ENCODE peak calls at places on chromosomes 7 and 10, in eight cellular contexts. M, Q, W, L, H, E, J and B are unnamed samples.

GRCh38 chr7:143384148-143384547 is 3.0 kb downstream of the ZYX start:
- DNase-seq in M (peak), Q (peak), W (peak), L (no peak), H (peak), E (peak), J (no peak), B (no peak)

GRCh38 chr7:55534262-55534915 is 37.9 kb downstream of the VOPP1 start:
- DNase-seq in M (no peak), Q (peak), W (peak), L (peak), H (peak), E (peak), J (no peak), B (peak)

GRCh38 chr10:48885376-48885775 is 54.3 kb downstream of the LRRC18 start:
- DNase-seq in M (peak), Q (peak), W (no peak), L (no peak), H (no peak), E (no peak), J (peak), B (no peak)

GRCh38 chr10:97127960-97128850 is 57.6 kb downstream of the SLIT1 start:
- DNase-seq in M (no peak), Q (peak), W (peak), L (peak), H (no peak), E (no peak), J (no peak), B (no peak)

GRCh38 chr10:36759111-36759805 is 366.1 kb upstream of the ANKRD30A start:
- DNase-seq in M (no peak), Q (peak), W (no peak), L (peak), H (peak), E (peak), J (no peak), B (no peak)

GRCh38 chr10:75179657-75180177 is 30.9 kb upstream of the VDAC2 start:
- DNase-seq in M (no peak), Q (peak), W (no peak), L (no peak), H (peak), E (no peak), J (no peak), B (no peak)

GRCh38 chr7:128410092-128410665 is 397 bp upstream of the IMPDH1 start:
- DNase-seq in M (peak), Q (peak), W (no peak), L (peak), H (peak), E (peak), J (no peak), B (no peak)

GRCh38 chr10:116694253-116694926 is 48.0 kb downstream of the HSPA12A start:
- DNase-seq in M (peak), Q (no peak), W (no peak), L (no peak), H (peak), E (no peak), J (no peak), B (no peak)

GRCh38 chr10:123034332-123034731 is 25.5 kb downstream of the ACADSB start:
- DNase-seq in M (no peak), Q (no peak), W (no peak), L (no peak), H (no peak), E (no peak), J (no peak), B (no peak)

GRCh38 chr10:92830478-92831389 is 17.6 kb upstream of the EXOC6 start:
- DNase-seq in M (no peak), Q (no peak), W (no peak), L (no peak), H (no peak), E (no peak), J (peak), B (no peak)

GRCh38 chr7:4159761-4160554 is 522.1 kb upstream of the FOXK1 start:
- DNase-seq in M (no peak), Q (no peak), W (no peak), L (peak), H (no peak), E (no peak), J (no peak), B (no peak)

DNA sequence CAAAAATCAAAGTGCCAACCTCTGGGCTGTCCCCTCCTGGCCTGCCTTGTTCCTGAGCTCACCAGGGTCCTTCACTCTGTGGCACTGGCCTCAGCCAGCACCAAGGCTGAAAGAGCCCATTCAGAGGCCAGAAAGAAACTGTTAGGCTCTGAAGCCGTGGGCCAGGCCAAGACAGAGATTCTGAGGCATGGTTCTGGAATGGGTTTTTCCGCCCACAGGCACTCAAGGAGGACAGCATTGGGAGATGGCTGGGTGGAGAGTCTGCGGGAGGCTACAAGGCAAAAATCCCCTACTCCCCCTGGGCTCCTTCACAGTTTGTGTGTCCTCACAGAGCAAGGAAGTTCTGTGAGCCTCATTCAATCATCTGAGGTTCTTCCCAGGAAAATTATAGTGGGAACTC is 31.7 kb downstream of the GRIFIN start:
- DNase-seq in M (no peak), Q (peak), W (no peak), L (peak), H (peak), E (peak), J (no peak), B (no peak)
- H3K9ac ChIP-seq in M (no peak), Q (peak), W (no peak), L (no peak), H (no peak), E (no peak), J (no peak), B (no peak)

DNA sequence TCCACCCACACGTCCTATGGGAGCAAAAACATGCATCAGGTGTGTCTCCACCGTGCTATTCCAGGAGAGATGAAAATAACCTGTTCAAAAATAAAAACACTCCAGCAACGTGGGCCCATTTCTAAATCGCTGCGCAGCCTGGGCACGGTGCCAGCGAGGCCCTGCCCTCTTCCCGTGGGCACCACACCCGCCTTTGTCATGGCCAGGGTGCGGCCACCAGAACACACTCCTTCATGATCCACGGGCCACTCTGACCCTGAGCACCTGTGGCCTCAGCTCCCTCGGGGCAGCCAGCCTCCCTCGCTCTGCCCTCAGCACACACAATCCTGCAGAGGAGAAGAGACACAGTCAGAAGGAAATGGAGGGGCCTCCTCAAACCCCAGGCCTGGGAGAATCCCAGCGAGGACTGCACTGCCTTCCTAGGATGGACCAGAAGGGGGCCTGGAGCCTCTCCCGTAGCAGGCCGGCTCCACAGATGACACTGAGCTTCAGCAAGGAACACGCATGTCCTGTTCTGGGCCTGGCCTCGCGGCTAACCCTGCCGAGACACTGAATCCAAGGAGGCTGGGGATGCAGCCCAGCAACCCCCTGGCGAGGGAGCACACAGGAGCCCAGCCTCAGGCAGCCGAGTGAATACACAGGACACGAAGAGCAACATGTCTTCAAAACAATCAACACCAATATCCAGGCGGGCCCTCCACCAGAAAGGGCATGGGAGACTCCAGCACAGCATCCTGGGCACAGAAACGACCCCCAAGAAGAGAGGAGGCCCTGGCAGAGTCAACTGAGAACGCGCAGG is 169.0 kb downstream of the MAD1L1 start:
- DNase-seq in M (no peak), Q (no peak), W (no peak), L (no peak), H (peak), E (peak), J (no peak), B (no peak)
- H3K9ac ChIP-seq in M (no peak), Q (peak), W (no peak), L (no peak), H (no peak), E (no peak), J (no peak), B (no peak)

GRCh38 chr7:79497728-79498127 is 44.3 kb upstream of the MAGI2 start:
- DNase-seq in M (no peak), Q (no peak), W (no peak), L (no peak), H (no peak), E (no peak), J (no peak), B (no peak)
- H3K9ac ChIP-seq in M (no peak), Q (no peak), W (no peak), L (no peak), H (no peak), E (no peak), J (no peak), B (no peak)

GRCh38 chr7:77415474-77415821 is 701 bp downstream of the GSAP start:
- DNase-seq in M (no peak), Q (no peak), W (peak), L (peak), H (no peak), E (no peak), J (peak), B (no peak)
- H3K9ac ChIP-seq in M (no peak), Q (peak), W (peak), L (peak), H (peak), E (peak), J (no peak), B (peak)

GRCh38 chr7:67732898-67733297 is 736.3 kb downstream of the TYW1 start:
- DNase-seq in M (no peak), Q (no peak), W (no peak), L (no peak), H (no peak), E (no peak), J (no peak), B (no peak)

GRCh38 chr7:67729771-67730170 is 733.1 kb downstream of the TYW1 start:
- DNase-seq in M (peak), Q (no peak), W (no peak), L (no peak), H (no peak), E (no peak), J (no peak), B (no peak)

DNA sequence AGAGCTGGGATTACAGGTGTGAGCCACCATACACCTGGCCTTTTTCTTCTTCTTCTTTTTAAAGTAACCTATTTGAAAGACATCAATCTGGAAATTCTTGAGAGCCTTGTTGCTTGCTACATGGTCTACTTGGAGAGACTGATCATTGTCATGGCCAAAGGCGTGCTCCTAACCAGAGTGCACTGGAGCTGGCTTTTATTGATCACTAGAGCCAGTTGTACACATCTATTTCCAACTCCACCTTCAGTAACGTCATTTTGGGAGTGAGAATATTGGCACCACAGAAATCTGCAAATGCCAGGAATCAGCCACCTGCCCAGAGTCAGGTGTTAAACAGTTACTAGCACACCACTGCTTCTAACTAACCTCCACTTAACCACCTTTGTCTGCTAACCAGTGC is 735.1 kb downstream of the TYW1 start:
- DNase-seq in M (no peak), Q (no peak), W (no peak), L (no peak), H (no peak), E (no peak), J (no peak), B (no peak)
- H3K9ac ChIP-seq in M (no peak), Q (no peak), W (no peak), L (no peak), H (no peak), E (no peak), J (no peak), B (no peak)

DNA sequence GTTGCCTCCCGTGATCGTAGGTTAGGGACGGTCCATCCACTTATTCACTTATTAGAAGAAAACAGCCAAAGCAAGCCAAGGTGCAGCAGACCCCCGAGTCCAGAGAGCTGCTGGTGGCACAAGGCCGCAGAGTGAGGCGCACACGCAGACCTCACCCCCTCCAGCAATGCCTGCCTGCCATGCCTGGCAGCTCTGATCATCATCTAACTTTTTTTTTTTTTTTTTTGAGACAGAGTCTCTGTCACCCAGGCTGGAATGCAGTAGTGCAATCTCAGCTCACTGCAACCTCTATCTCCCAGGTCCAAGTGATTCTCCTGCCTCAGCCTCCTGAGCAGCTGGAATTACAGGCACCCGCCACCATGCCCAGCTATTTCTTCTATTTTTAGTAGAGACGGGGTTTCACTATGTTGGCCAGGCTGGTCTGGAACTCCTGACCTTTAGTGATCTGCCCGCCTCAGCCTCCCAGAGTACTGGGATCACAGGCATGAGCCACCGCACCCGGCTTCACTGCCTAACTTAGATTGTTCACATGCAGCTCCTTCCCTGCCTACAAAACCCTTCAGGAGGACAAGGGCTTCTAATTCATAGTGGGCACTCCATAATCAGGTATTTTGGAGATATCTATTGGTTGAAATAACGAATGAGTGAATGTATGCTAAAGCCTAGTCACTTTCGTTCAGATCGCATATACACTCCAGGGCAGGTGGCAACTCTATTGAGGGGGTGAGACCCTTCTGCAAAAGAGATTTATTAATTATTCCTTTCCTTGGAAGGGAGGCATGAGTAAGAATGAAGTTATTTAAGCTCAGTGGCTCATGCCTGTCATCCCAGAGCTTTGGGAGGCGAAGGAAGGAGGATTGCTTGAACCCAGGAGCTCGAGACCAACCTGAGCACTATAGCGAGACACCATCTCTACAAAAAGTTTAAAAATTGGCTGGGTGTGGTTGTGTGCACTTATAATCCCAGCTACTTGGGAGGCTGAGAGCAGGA is 15.9 kb downstream of the TRIM56 start:
- DNase-seq in M (no peak), Q (no peak), W (no peak), L (peak), H (no peak), E (no peak), J (no peak), B (no peak)
- H3K9ac ChIP-seq in M (no peak), Q (peak), W (no peak), L (no peak), H (peak), E (no peak), J (no peak), B (no peak)

DNA sequence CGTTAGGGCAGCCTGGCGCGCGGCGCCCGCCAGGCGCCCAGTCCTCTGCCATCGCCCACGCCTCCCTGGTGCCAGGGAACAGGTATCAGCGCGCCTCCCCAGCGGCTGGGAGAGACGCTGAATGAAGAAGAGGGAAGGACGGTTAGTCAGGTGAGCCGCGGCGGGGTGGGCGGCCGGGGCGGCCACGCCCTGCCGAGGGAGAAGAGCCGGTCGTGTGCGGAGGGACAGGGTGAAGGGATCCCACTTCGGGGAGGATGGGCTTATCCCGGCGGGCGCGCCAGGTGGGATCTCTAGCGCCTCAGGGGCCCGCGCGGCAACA is 580 bp upstream of the ARL4A start:
- DNase-seq in M (no peak), Q (no peak), W (no peak), L (no peak), H (no peak), E (no peak), J (no peak), B (no peak)
- H3K9ac ChIP-seq in M (peak), Q (peak), W (peak), L (peak), H (peak), E (peak), J (peak), B (peak)